ENCODE peak calls at places on chromosomes 5 and 9, in five cellular contexts. One of them, this sample, is unnamed.

GRCh38 chr9:1071730-1072129 is 21.6 kb downstream of the DMRT2 start:
- DNase-seq in Peyer's patch: no peak
- DNase-seq in thyroid gland: peak; percentile 87
- DNase-seq in heart left ventricle: no peak
- DNase-seq in stomach: peak; percentile 53
- DNase-seq in this sample: no peak

GRCh38 chr5:87746891-87747366 is 334.2 kb upstream of the CCNH start:
- DNase-seq in stomach: no peak
- DNase-seq in Peyer's patch: no peak
- DNase-seq in heart left ventricle: no peak
- DNase-seq in thyroid gland: no peak
- DNase-seq in this sample: no peak

GRCh38 chr9:3954228-3954949 is 345.5 kb downstream of the GLIS3 start:
- DNase-seq in thyroid gland: no peak
- DNase-seq in heart left ventricle: no peak
- DNase-seq in Peyer's patch: no peak
- DNase-seq in stomach: no peak
- DNase-seq in this sample: no peak

GRCh38 chr9:129380961-129381401 is 202.9 kb upstream of the IER5L start:
- DNase-seq in Peyer's patch: no peak
- DNase-seq in stomach: no peak
- DNase-seq in heart left ventricle: no peak
- DNase-seq in thyroid gland: no peak
- DNase-seq in this sample: no peak

GRCh38 chr5:106637275-106637674 is 1033.5 kb downstream of the EFNA5 start:
- DNase-seq in stomach: no peak
- DNase-seq in heart left ventricle: no peak
- DNase-seq in thyroid gland: no peak
- DNase-seq in Peyer's patch: no peak
- DNase-seq in this sample: no peak

GRCh38 chr9:104386425-104387069 is 117.5 kb upstream of the OR13F1 start:
- DNase-seq in thyroid gland: no peak
- DNase-seq in heart left ventricle: no peak
- DNase-seq in Peyer's patch: no peak
- DNase-seq in stomach: no peak
- DNase-seq in this sample: peak; percentile 45

GRCh38 chr5:3778000-3778570 is 182.5 kb downstream of the IRX1 start:
- DNase-seq in thyroid gland: no peak
- DNase-seq in Peyer's patch: no peak
- DNase-seq in heart left ventricle: no peak
- DNase-seq in stomach: no peak
- DNase-seq in this sample: peak; percentile 11

GRCh38 chr5:131550606-131551005 is 84.4 kb downstream of the RAPGEF6 start:
- DNase-seq in heart left ventricle: no peak
- DNase-seq in Peyer's patch: no peak
- DNase-seq in thyroid gland: no peak
- DNase-seq in stomach: no peak
- DNase-seq in this sample: no peak

GRCh38 chr9:115385383-115386122 is 267.6 kb upstream of the TNC start:
- DNase-seq in heart left ventricle: no peak
- DNase-seq in thyroid gland: no peak
- DNase-seq in stomach: no peak
- DNase-seq in Peyer's patch: no peak
- DNase-seq in this sample: no peak

GRCh38 chr5:78236046-78236445 is 58.5 kb downstream of the AP3B1 start:
- DNase-seq in heart left ventricle: no peak
- DNase-seq in thyroid gland: no peak
- DNase-seq in Peyer's patch: no peak
- DNase-seq in stomach: no peak
- DNase-seq in this sample: no peak

GRCh38 chr9:110257097-110257955 is 1.0 kb upstream of the TXN start:
- DNase-seq in Peyer's patch: peak; percentile 57
- DNase-seq in thyroid gland: peak; percentile 53
- DNase-seq in heart left ventricle: peak; percentile 23
- DNase-seq in stomach: peak; percentile 32
- DNase-seq in this sample: peak; percentile 62

GRCh38 chr9:93258818-93259489 is 75.0 kb downstream of the WNK2 start:
- DNase-seq in Peyer's patch: no peak
- DNase-seq in thyroid gland: no peak
- DNase-seq in stomach: peak; percentile 25
- DNase-seq in heart left ventricle: no peak
- DNase-seq in this sample: no peak

GRCh38 chr9:98924971-98925820 is 18.5 kb upstream of the COL15A1 start:
- DNase-seq in Peyer's patch: no peak
- DNase-seq in thyroid gland: no peak
- DNase-seq in heart left ventricle: no peak
- DNase-seq in stomach: no peak
- DNase-seq in this sample: no peak

GRCh38 chr5:191949-192690 is 825 bp downstream of the LRRC14B start:
- DNase-seq in Peyer's patch: peak; percentile 16
- DNase-seq in heart left ventricle: no peak
- DNase-seq in stomach: no peak
- DNase-seq in thyroid gland: no peak
- DNase-seq in this sample: no peak

GRCh38 chr9:61668846-61669245 is 479.0 kb downstream of the SPATA31A7 start:
- DNase-seq in Peyer's patch: no peak
- DNase-seq in heart left ventricle: no peak
- DNase-seq in thyroid gland: no peak
- DNase-seq in stomach: no peak
- DNase-seq in this sample: no peak

GRCh38 chr9:89541798-89542197 is 43.9 kb upstream of the SEMA4D start:
- DNase-seq in heart left ventricle: no peak
- DNase-seq in stomach: no peak
- DNase-seq in thyroid gland: no peak
- DNase-seq in Peyer's patch: no peak
- DNase-seq in this sample: peak; percentile 43

GRCh38 chr5:34455096-34455495 is 201.0 kb upstream of the RAI14 start:
- DNase-seq in stomach: no peak
- DNase-seq in thyroid gland: no peak
- DNase-seq in heart left ventricle: no peak
- DNase-seq in Peyer's patch: no peak
- DNase-seq in this sample: no peak

GRCh38 chr9:135909371-135909770 is 2.0 kb upstream of the CAMSAP1 start:
- DNase-seq in stomach: no peak
- DNase-seq in thyroid gland: no peak
- DNase-seq in Peyer's patch: no peak
- DNase-seq in heart left ventricle: no peak
- DNase-seq in this sample: no peak

GRCh38 chr9:133972041-133972970 is 19.8 kb downstream of the VAV2 start:
- DNase-seq in thyroid gland: no peak
- DNase-seq in heart left ventricle: no peak
- DNase-seq in Peyer's patch: peak; percentile 90
- DNase-seq in stomach: no peak
- DNase-seq in this sample: no peak

GRCh38 chr9:121360975-121361374 is 9.1 kb downstream of the STOM start:
- DNase-seq in heart left ventricle: no peak
- DNase-seq in Peyer's patch: no peak
- DNase-seq in stomach: no peak
- DNase-seq in thyroid gland: no peak
- DNase-seq in this sample: no peak

GRCh38 chr5:104189031-104189430 is 626.4 kb upstream of the NUDT12 start:
- DNase-seq in stomach: no peak
- DNase-seq in Peyer's patch: no peak
- DNase-seq in heart left ventricle: no peak
- DNase-seq in thyroid gland: no peak
- DNase-seq in this sample: peak; percentile 13

GRCh38 chr5:12246016-12246415 is 341.8 kb upstream of the CTNND2 start:
- DNase-seq in stomach: no peak
- DNase-seq in heart left ventricle: no peak
- DNase-seq in Peyer's patch: no peak
- DNase-seq in thyroid gland: no peak
- DNase-seq in this sample: no peak

GRCh38 chr5:173331287-173331686 is 3.1 kb upstream of the STC2 start:
- DNase-seq in thyroid gland: no peak
- DNase-seq in Peyer's patch: no peak
- DNase-seq in stomach: no peak
- DNase-seq in heart left ventricle: no peak
- DNase-seq in this sample: no peak

GRCh38 chr9:114156658-114157421 is 1.5 kb downstream of the COL27A1 start:
- DNase-seq in stomach: peak; percentile 45
- DNase-seq in heart left ventricle: peak; percentile 55
- DNase-seq in thyroid gland: peak; percentile 39
- DNase-seq in Peyer's patch: no peak
- DNase-seq in this sample: peak; percentile 38
- TF ChIP-seq POLR2A in stomach: no peak
- TF ChIP-seq POLR2A in heart left ventricle: no peak
- TF ChIP-seq POLR2A in thyroid gland: no peak
- TF ChIP-seq POLR2A in Peyer's patch: no peak
- TF ChIP-seq POLR2A in this sample: no peak

GRCh38 chr9:128160603-128160987 is 530 bp downstream of the BBLN start:
- DNase-seq in Peyer's patch: no peak
- DNase-seq in heart left ventricle: no peak
- DNase-seq in stomach: no peak
- DNase-seq in thyroid gland: no peak
- DNase-seq in this sample: peak; percentile 67

GRCh38 chr9:128162215-128163026 is 2.4 kb downstream of the BBLN start:
- DNase-seq in stomach: no peak
- DNase-seq in thyroid gland: no peak
- DNase-seq in Peyer's patch: no peak
- DNase-seq in heart left ventricle: no peak
- DNase-seq in this sample: no peak

GRCh38 chr9:128155736-128156500 is 4.1 kb upstream of the BBLN start:
- DNase-seq in Peyer's patch: peak; percentile 12
- DNase-seq in stomach: no peak
- DNase-seq in thyroid gland: no peak
- DNase-seq in heart left ventricle: no peak
- DNase-seq in this sample: no peak

GRCh38 chr9:128159784-128160602 is at the start of gene BBLN:
- DNase-seq in Peyer's patch: peak; percentile 98
- DNase-seq in heart left ventricle: peak; percentile 96
- DNase-seq in stomach: peak; percentile 96
- DNase-seq in thyroid gland: peak; percentile 93
- DNase-seq in this sample: peak; percentile 91

DNA sequence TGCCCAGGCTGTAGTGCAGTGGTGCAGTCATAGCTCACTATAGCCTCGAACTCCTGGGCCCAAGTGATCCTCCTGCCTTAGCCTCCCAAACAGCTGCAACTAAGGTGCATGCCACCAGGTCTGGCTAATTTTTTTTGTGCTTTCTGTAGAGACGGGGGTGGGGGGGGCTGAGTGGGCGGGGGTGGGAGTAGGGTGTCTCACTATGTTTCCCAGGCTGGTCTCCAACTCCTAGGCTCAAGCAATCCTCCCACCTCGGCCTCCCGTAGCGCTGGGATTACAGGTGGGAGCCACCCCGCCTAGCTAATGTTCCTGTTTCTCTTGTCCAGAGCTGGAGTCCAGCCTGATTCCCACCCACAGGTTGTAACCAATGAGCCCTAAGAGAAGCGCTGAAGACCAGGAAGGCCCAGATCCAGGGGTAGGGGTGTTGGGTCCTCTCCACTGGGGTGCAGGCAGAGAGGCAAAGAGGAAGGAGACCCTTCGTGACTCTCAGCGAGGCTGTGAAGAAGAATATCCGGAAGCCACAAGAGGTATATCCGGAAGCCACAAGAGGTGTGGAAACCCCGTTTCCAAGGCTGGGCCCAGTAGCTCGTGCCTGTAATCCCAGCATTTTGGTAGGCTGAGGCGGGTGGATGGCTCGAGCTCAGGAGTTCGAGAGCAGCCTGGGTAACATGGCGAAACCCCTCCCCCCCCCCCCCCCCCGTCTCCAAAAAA is 837 bp upstream of the BBLN start:
- DNase-seq in thyroid gland: no peak
- DNase-seq in heart left ventricle: no peak
- DNase-seq in Peyer's patch: no peak
- DNase-seq in stomach: no peak
- DNase-seq in this sample: peak; percentile 93
- TF ChIP-seq POLR2A in thyroid gland: no peak
- TF ChIP-seq POLR2A in heart left ventricle: no peak
- TF ChIP-seq POLR2A in Peyer's patch: no peak
- TF ChIP-seq POLR2A in stomach: no peak
- TF ChIP-seq POLR2A in this sample: no peak

GRCh38 chr5:1316588-1316902 is 21.7 kb upstream of the TERT start:
- DNase-seq in heart left ventricle: no peak
- DNase-seq in Peyer's patch: no peak
- DNase-seq in thyroid gland: no peak
- DNase-seq in stomach: no peak
- DNase-seq in this sample: no peak
- TF ChIP-seq POLR2A in heart left ventricle: no peak
- TF ChIP-seq POLR2A in Peyer's patch: no peak
- TF ChIP-seq POLR2A in thyroid gland: no peak
- TF ChIP-seq POLR2A in stomach: no peak
- TF ChIP-seq POLR2A in this sample: no peak

GRCh38 chr9:91193658-91194391 is 167.9 kb downstream of the AUH start:
- DNase-seq in thyroid gland: peak; percentile 80
- DNase-seq in heart left ventricle: peak; percentile 83
- DNase-seq in stomach: peak; percentile 93
- DNase-seq in Peyer's patch: peak; percentile 94
- DNase-seq in this sample: peak; percentile 96

GRCh38 chr9:91191443-91192378 is 170.0 kb downstream of the AUH start:
- DNase-seq in Peyer's patch: no peak
- DNase-seq in thyroid gland: peak; percentile 9
- DNase-seq in stomach: no peak
- DNase-seq in heart left ventricle: no peak
- DNase-seq in this sample: no peak

GRCh38 chr9:91195372-91196012 is 166.2 kb downstream of the AUH start:
- DNase-seq in Peyer's patch: no peak
- DNase-seq in heart left ventricle: no peak
- DNase-seq in thyroid gland: no peak
- DNase-seq in stomach: no peak
- DNase-seq in this sample: no peak

GRCh38 chr9:91192379-91192775 is 169.3 kb downstream of the AUH start:
- DNase-seq in thyroid gland: peak; percentile 69
- DNase-seq in stomach: no peak
- DNase-seq in Peyer's patch: no peak
- DNase-seq in heart left ventricle: no peak
- DNase-seq in this sample: no peak

GRCh38 chr9:91192785-91193657 is 168.7 kb downstream of the AUH start:
- DNase-seq in thyroid gland: peak; percentile 75
- DNase-seq in Peyer's patch: peak; percentile 81
- DNase-seq in stomach: peak; percentile 74
- DNase-seq in heart left ventricle: peak; percentile 87
- DNase-seq in this sample: peak; percentile 96
- TF ChIP-seq POLR2A in thyroid gland: no peak
- TF ChIP-seq POLR2A in Peyer's patch: peak; percentile 85
- TF ChIP-seq POLR2A in stomach: no peak
- TF ChIP-seq POLR2A in heart left ventricle: no peak
- TF ChIP-seq POLR2A in this sample: no peak